ENCODE peak calls at places on chromosomes 16 and 17, in five cellular contexts. One of them, this sample, is unnamed.

GRCh38 chr16:73192227-73192894 is 144.4 kb upstream of the ZFHX3 start:
- DNase-seq in amniotic stem cell: no peak
- DNase-seq in GM23338: no peak
- DNase-seq in mesothelial cell of epicardium: no peak
- DNase-seq in progenitor cell of endocrine pancreas: no peak
- DNase-seq in this sample: no peak

GRCh38 chr17:57566724-57567123 is 178.4 kb downstream of the CCDC182 start:
- DNase-seq in amniotic stem cell: no peak
- DNase-seq in GM23338: no peak
- DNase-seq in mesothelial cell of epicardium: no peak
- DNase-seq in progenitor cell of endocrine pancreas: no peak
- DNase-seq in this sample: no peak

GRCh38 chr17:36608794-36609497 is 7.6 kb downstream of the MRM1 start:
- DNase-seq in amniotic stem cell: no peak
- DNase-seq in GM23338: peak
- DNase-seq in mesothelial cell of epicardium: no peak
- DNase-seq in progenitor cell of endocrine pancreas: peak
- DNase-seq in this sample: peak

GRCh38 chr17:31269178-31269577 is 27.9 kb downstream of the OMG start:
- DNase-seq in amniotic stem cell: no peak
- DNase-seq in GM23338: no peak
- DNase-seq in mesothelial cell of epicardium: no peak
- DNase-seq in progenitor cell of endocrine pancreas: no peak
- DNase-seq in this sample: no peak

GRCh38 chr17:55582910-55583309 is 71.7 kb upstream of the SMIM36 start:
- DNase-seq in amniotic stem cell: no peak
- DNase-seq in GM23338: no peak
- DNase-seq in mesothelial cell of epicardium: no peak
- DNase-seq in progenitor cell of endocrine pancreas: no peak
- DNase-seq in this sample: no peak

GRCh38 chr16:87671221-87671620 is 68.9 kb downstream of the JPH3 start:
- DNase-seq in amniotic stem cell: no peak
- DNase-seq in GM23338: no peak
- DNase-seq in mesothelial cell of epicardium: no peak
- DNase-seq in progenitor cell of endocrine pancreas: no peak
- DNase-seq in this sample: no peak

GRCh38 chr17:40312131-40312731 is 3.3 kb downstream of the RARA start:
- DNase-seq in amniotic stem cell: no peak
- DNase-seq in GM23338: no peak
- DNase-seq in mesothelial cell of epicardium: no peak
- DNase-seq in progenitor cell of endocrine pancreas: no peak
- DNase-seq in this sample: no peak

GRCh38 chr16:54194008-54194731 is 92.4 kb downstream of the IRX3 start:
- DNase-seq in amniotic stem cell: no peak
- DNase-seq in GM23338: peak
- DNase-seq in mesothelial cell of epicardium: peak
- DNase-seq in progenitor cell of endocrine pancreas: no peak
- DNase-seq in this sample: no peak

GRCh38 chr16:50068550-50068949 is 2.8 kb downstream of the HEATR3 start:
- DNase-seq in amniotic stem cell: no peak
- DNase-seq in GM23338: no peak
- DNase-seq in mesothelial cell of epicardium: no peak
- DNase-seq in progenitor cell of endocrine pancreas: no peak
- DNase-seq in this sample: no peak

GRCh38 chr17:33814852-33815251 is 440.2 kb upstream of the CCL2 start:
- DNase-seq in amniotic stem cell: no peak
- DNase-seq in GM23338: no peak
- DNase-seq in mesothelial cell of epicardium: no peak
- DNase-seq in progenitor cell of endocrine pancreas: no peak
- DNase-seq in this sample: no peak

GRCh38 chr17:3998436-3998835 is 34.2 kb upstream of the ATP2A3 start:
- DNase-seq in amniotic stem cell: no peak
- DNase-seq in GM23338: no peak
- DNase-seq in mesothelial cell of epicardium: no peak
- DNase-seq in progenitor cell of endocrine pancreas: no peak
- DNase-seq in this sample: no peak

GRCh38 chr16:79691001-79691400 is 90.5 kb upstream of the MAF start:
- DNase-seq in amniotic stem cell: no peak
- DNase-seq in GM23338: no peak
- DNase-seq in mesothelial cell of epicardium: no peak
- DNase-seq in progenitor cell of endocrine pancreas: no peak
- DNase-seq in this sample: no peak

GRCh38 chr16:53726625-53727024 is 22.7 kb downstream of the FTO start:
- DNase-seq in amniotic stem cell: no peak
- DNase-seq in GM23338: no peak
- DNase-seq in mesothelial cell of epicardium: no peak
- DNase-seq in progenitor cell of endocrine pancreas: no peak
- DNase-seq in this sample: no peak

GRCh38 chr16:74092336-74092735 is 204.3 kb upstream of the PSMD7 start:
- DNase-seq in amniotic stem cell: no peak
- DNase-seq in GM23338: no peak
- DNase-seq in mesothelial cell of epicardium: no peak
- DNase-seq in progenitor cell of endocrine pancreas: no peak
- DNase-seq in this sample: no peak

GRCh38 chr16:89185062-89185751 is 13.7 kb downstream of the CDH15 start:
- DNase-seq in amniotic stem cell: no peak
- DNase-seq in GM23338: peak
- DNase-seq in mesothelial cell of epicardium: no peak
- DNase-seq in progenitor cell of endocrine pancreas: no peak
- DNase-seq in this sample: no peak

GRCh38 chr17:18319604-18320256 is 4.6 kb downstream of the SMCR8 start:
- DNase-seq in amniotic stem cell: peak
- DNase-seq in GM23338: peak
- DNase-seq in mesothelial cell of epicardium: no peak
- DNase-seq in progenitor cell of endocrine pancreas: no peak
- DNase-seq in this sample: no peak

GRCh38 chr17:72422505-72423285 is 301.9 kb downstream of the SOX9 start:
- DNase-seq in amniotic stem cell: peak
- DNase-seq in GM23338: no peak
- DNase-seq in mesothelial cell of epicardium: no peak
- DNase-seq in progenitor cell of endocrine pancreas: no peak
- DNase-seq in this sample: peak

GRCh38 chr16:85187002-85187401 is 74.7 kb upstream of the CIBAR2 start:
- DNase-seq in amniotic stem cell: no peak
- DNase-seq in GM23338: no peak
- DNase-seq in mesothelial cell of epicardium: no peak
- DNase-seq in progenitor cell of endocrine pancreas: no peak
- DNase-seq in this sample: no peak

GRCh38 chr16:51818342-51818944 is 667.4 kb upstream of the SALL1 start:
- DNase-seq in amniotic stem cell: peak
- DNase-seq in GM23338: peak
- DNase-seq in mesothelial cell of epicardium: no peak
- DNase-seq in progenitor cell of endocrine pancreas: peak
- DNase-seq in this sample: peak

GRCh38 chr16:26859086-26859485 is 207.6 kb upstream of the C16orf82 start:
- DNase-seq in amniotic stem cell: no peak
- DNase-seq in GM23338: no peak
- DNase-seq in mesothelial cell of epicardium: no peak
- DNase-seq in progenitor cell of endocrine pancreas: no peak
- DNase-seq in this sample: no peak

GRCh38 chr17:81328925-81329278 is 33.8 kb upstream of the SLC38A10 start:
- DNase-seq in amniotic stem cell: no peak
- DNase-seq in GM23338: no peak
- DNase-seq in mesothelial cell of epicardium: no peak
- DNase-seq in progenitor cell of endocrine pancreas: no peak
- DNase-seq in this sample: no peak

GRCh38 chr17:51119415-51120356 is 982 bp downstream of the SPAG9 start:
- DNase-seq in amniotic stem cell: peak
- DNase-seq in GM23338: peak
- DNase-seq in mesothelial cell of epicardium: peak
- DNase-seq in progenitor cell of endocrine pancreas: no peak
- DNase-seq in this sample: peak

GRCh38 chr16:11133344-11133921 is 122.6 kb downstream of the SOCS1 start:
- DNase-seq in amniotic stem cell: peak
- DNase-seq in GM23338: no peak
- DNase-seq in mesothelial cell of epicardium: peak
- DNase-seq in progenitor cell of endocrine pancreas: no peak
- DNase-seq in this sample: no peak

GRCh38 chr17:66633322-66633965 is 201.5 kb upstream of the CACNG5 start:
- DNase-seq in amniotic stem cell: no peak
- DNase-seq in GM23338: no peak
- DNase-seq in mesothelial cell of epicardium: no peak
- DNase-seq in progenitor cell of endocrine pancreas: no peak
- DNase-seq in this sample: peak

This sample was measured in stimulated activated naive CD8-positive, alpha-beta T cell treated with anti-CD3 and anti-CD28 coated beads, Interleukin-15, Interleukin-2, amounts not matched to agents 100 U/mL and 50 U/mL, for 24 hours.